ENCODE peak calls at places on chromosomes 1 and 21, in ten cellular contexts. C, Z, W, U, M, I, L, N, F and X are unnamed samples.

GRCh38 chr1:226541631-226542622 is 6.6 kb upstream of the STUM start:
- DNase-seq in L (no peak), M (peak; percentile 66), N (no peak), I (peak; percentile 51), W (peak; percentile 43), F (no peak), U (peak; percentile 68), Z (no peak), C (peak; percentile 42), X (peak; percentile 9)

GRCh38 chr1:79151006-79151796 is 144.7 kb upstream of the ADGRL4 start:
- DNase-seq in I (no peak), F (no peak), Z (no peak), U (no peak), L (peak; percentile 32), W (no peak), M (no peak), C (no peak), N (no peak), X (no peak)

GRCh38 chr1:38778521-38778920 is 81.1 kb downstream of the RRAGC start:
- DNase-seq in W (no peak), L (no peak), F (no peak), C (no peak), Z (no peak), U (no peak), N (no peak), I (no peak), M (no peak), X (no peak)

GRCh38 chr1:34683616-34684015 is 71.2 kb upstream of the GJB5 start:
- DNase-seq in C (no peak), Z (no peak), U (no peak), F (no peak), L (no peak), I (no peak), M (no peak), W (no peak), N (no peak), X (no peak)

GRCh38 chr1:234782057-234782800 is 172.3 kb upstream of the IRF2BP2 start:
- DNase-seq in W (no peak), U (no peak), N (no peak), I (no peak), M (no peak), L (peak; percentile 17), F (no peak), Z (no peak), C (peak; percentile 14), X (no peak)

GRCh38 chr1:13600762-13601483 is 17.3 kb downstream of the PDPN start:
- DNase-seq in Z (no peak), W (no peak), C (no peak), F (no peak), I (no peak), U (no peak), L (no peak), N (no peak), M (no peak), X (no peak)

GRCh38 chr1:113538225-113538624 is 147.9 kb downstream of the MAGI3 start:
- DNase-seq in L (no peak), C (no peak), F (no peak), M (no peak), Z (no peak), U (no peak), N (no peak), W (no peak), I (no peak), X (no peak)

GRCh38 chr1:8090241-8090702 is 64.2 kb upstream of the ERRFI1 start:
- DNase-seq in C (no peak), U (no peak), F (no peak), M (no peak), L (peak; percentile 98), I (no peak), N (no peak), W (no peak), Z (no peak), X (no peak)

GRCh38 chr1:63199666-63200065 is 122.7 kb upstream of the FOXD3 start:
- DNase-seq in Z (no peak), N (no peak), U (no peak), C (no peak), W (no peak), M (no peak), L (no peak), I (no peak), F (no peak), X (no peak)

GRCh38 chr1:224615861-224616760 is at the start of gene CNIH3:
- DNase-seq in Z (peak; percentile 56), I (no peak), F (peak; percentile 54), L (peak; percentile 55), N (peak; percentile 72), W (peak; percentile 55), C (no peak), U (peak; percentile 71), M (peak; percentile 53), X (no peak)

GRCh38 chr1:157247005-157247763 is 109.0 kb upstream of the ETV3 start:
- DNase-seq in I (no peak), F (no peak), N (no peak), L (peak; percentile 4), Z (no peak), W (no peak), M (no peak), U (no peak), C (no peak), X (no peak)

DNA sequence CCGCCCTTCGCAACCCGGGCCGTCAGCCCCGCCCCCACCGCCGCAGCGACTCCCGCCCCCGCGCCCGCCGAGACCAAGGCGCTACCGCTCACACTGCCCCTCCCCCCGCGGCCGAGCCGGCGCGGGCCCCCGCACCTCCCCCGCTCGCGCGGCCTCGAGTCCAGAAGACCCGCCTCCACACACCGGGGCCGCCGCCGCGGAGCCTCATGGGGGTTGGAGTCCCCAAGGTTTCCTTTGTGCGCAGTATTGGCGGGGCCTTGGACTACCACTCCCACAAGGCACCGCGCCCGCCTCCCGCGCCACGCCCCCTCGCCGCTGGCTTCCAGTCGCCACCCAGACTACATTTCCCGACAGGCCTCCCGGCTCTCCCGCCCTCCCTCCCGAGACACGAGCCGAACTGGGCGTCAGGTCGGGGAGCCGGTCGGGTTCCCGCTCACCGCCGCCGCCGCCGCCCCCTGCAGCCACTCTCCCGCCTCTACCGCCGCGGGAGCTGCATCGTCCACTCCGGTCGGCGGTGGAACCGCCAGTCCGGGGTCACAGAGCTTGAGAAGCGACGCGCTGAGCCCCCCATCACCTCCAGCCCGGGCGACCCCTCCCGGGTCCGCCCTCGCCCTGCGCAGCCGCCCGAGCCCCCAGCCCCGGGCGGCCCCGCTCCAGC is at the start of gene PHF13:
- DNase-seq in I (peak; percentile 100), U (peak; percentile 100), C (peak; percentile 100), M (peak; percentile 100), N (peak; percentile 100), W (peak; percentile 100), L (peak; percentile 99), F (peak; percentile 95), Z (peak; percentile 98), X (peak; percentile 100)
- TF ChIP-seq POLR2A in I (peak; percentile 44), U (no peak), C (peak; percentile 77), M (no peak), N (no peak), W (peak; percentile 89), L (peak; percentile 43), F (no peak), Z (peak; percentile 10), X (no peak)

GRCh38 chr1:201155354-201155753 is 1.1 kb upstream of the TMEM9 start:
- DNase-seq in C (no peak), N (peak; percentile 40), M (no peak), U (no peak), L (no peak), W (peak; percentile 9), Z (no peak), F (no peak), I (no peak), X (no peak)

GRCh38 chr1:201153474-201154388 is 543 bp downstream of the TMEM9 start:
- DNase-seq in C (no peak), L (peak; percentile 18), F (peak; percentile 75), Z (no peak), I (no peak), N (no peak), U (no peak), W (no peak), M (no peak), X (peak; percentile 80)

GRCh38 chr1:201156346-201156745 is 2.1 kb upstream of the TMEM9 start:
- DNase-seq in L (no peak), F (no peak), W (peak; percentile 6), M (no peak), I (no peak), Z (no peak), N (no peak), C (no peak), U (no peak), X (no peak)

GRCh38 chr1:201156819-201157218 is 2.5 kb upstream of the TMEM9 start:
- DNase-seq in W (no peak), I (no peak), F (no peak), N (no peak), U (no peak), M (no peak), C (no peak), Z (no peak), L (no peak), X (peak; percentile 40)

GRCh38 chr1:201154389-201155165 is at the start of gene TMEM9:
- DNase-seq in Z (peak; percentile 93), M (peak; percentile 98), C (peak; percentile 98), L (peak; percentile 91), U (peak; percentile 98), W (peak; percentile 96), I (peak; percentile 98), N (peak; percentile 98), F (peak; percentile 83), X (peak; percentile 96)
- TF ChIP-seq POLR2A in Z (no peak), M (no peak), C (peak; percentile 42), L (no peak), U (peak; percentile 10), W (no peak), I (peak; percentile 51), N (no peak), F (no peak), X (no peak)

GRCh38 chr1:232950197-232950918 is at the start of gene NTPCR:
- DNase-seq in U (peak; percentile 96), W (peak; percentile 90), C (peak; percentile 94), L (peak; percentile 90), I (peak; percentile 96), F (peak; percentile 84), M (peak; percentile 96), Z (peak; percentile 94), N (peak; percentile 97), X (peak; percentile 93)
- TF ChIP-seq POLR2A in U (no peak), W (peak; percentile 37), C (no peak), L (peak; percentile 28), I (peak; percentile 69), F (peak; percentile 73), M (no peak), Z (peak; percentile 64), N (no peak), X (peak; percentile 74)

DNA sequence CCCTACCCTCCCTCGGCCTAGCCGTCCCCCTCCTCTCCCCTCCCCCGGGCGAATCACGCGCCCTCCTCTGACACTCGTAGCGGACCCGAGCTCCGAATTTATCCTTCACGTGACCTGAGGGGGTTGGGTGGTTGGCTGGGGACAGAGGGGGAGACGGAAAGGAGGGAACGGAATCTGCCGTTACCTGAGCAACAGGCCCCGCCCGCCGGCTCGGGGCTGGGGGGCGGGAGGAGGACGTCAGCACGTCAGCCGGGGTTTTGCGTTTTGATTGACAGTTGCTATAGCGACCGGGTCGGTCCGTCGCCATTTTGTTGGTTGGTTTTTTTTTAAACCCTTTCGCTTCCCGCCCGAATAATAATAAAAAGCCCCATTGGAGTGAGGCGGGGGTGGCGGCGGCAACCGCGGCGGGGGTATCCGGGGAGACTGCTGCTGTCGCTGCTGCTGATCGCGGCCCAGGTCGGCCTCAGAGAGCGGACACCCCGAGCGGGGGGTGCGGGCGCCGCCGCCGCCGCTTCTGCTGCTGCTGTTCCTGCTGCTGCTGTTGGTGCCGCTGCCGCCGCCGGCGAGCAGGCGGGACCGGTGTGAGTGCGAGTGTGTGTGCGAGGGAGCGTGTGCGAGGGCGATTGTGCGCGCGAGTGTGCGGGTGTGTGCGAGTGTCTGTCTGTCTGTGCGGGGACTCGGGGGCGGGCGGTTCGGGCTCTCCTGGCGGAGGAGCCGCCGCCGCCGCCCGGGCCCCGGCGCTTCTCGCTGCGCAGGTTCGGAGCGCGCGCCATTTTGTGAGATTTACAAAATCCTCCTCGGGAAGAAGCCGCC is at the start of gene DYRK1A:
- DNase-seq in M (peak; percentile 97), N (peak; percentile 99), U (peak; percentile 98), W (peak; percentile 100), L (peak; percentile 99), F (peak; percentile 99), Z (peak; percentile 98), I (peak; percentile 99), C (peak; percentile 99), X (peak; percentile 100)
- TF ChIP-seq POLR2A in M (no peak), N (peak; percentile 63), U (peak; percentile 84), W (peak; percentile 89), L (peak; percentile 86), F (peak; percentile 55), Z (peak; percentile 55), I (peak; percentile 82), C (peak; percentile 31), X (peak; percentile 52)